ENCODE peak calls at places on chromosomes 2 and 18, in six cellular contexts. A is SW480, L is non-pigmented ciliary epithelial cell, H is KBM-7, Z is Right ventricle myocardium inferior, T is endothelial cell. G is an unnamed sample.

GRCh38 chr2:161049571-161049970 is 110.7 kb upstream of the TANK start:
- DNase-seq in A (no peak), L (no peak), H (no peak), Z (no peak), T (no peak), G (no peak)

GRCh38 chr2:170822885-170823799 is 6.5 kb downstream of the GAD1 start:
- DNase-seq in A (no peak), L (no peak), H (no peak), Z (peak), T (no peak), G (peak)

GRCh38 chr2:127678991-127679390 is 3.7 kb upstream of the LIMS2 start:
- DNase-seq in A (no peak), L (no peak), H (no peak), Z (no peak), T (no peak), G (no peak)

GRCh38 chr2:182426082-182426914 is 538 bp downstream of the PDE1A start:
- DNase-seq in A (no peak), L (no peak), H (peak), Z (no peak), T (no peak), G (no peak)

GRCh38 chr2:119552902-119553301 is 8.7 kb downstream of the CFAP221 start:
- DNase-seq in A (no peak), L (no peak), H (peak), Z (no peak), T (no peak), G (no peak)

GRCh38 chr2:25669520-25669919 is 3.9 kb downstream of the DTNB start:
- DNase-seq in A (no peak), L (no peak), H (no peak), Z (no peak), T (no peak), G (no peak)

GRCh38 chr2:203951366-203951902 is 14.9 kb downstream of the ICOS start:
- DNase-seq in A (peak), L (no peak), H (peak), Z (no peak), T (no peak), G (no peak)

GRCh38 chr18:76456018-76456750 is 38.9 kb downstream of the ZNF516 start:
- DNase-seq in A (no peak), L (no peak), H (no peak), Z (no peak), T (no peak), G (no peak)